ENCODE peak calls at places on chromosome 10, in five cellular contexts. D, H, M, I and K are unnamed samples.

GRCh38 chr10:46079831-46080585 is 33.9 kb upstream of the MSMB start:
- DNase-seq in D (no peak), H (no peak), M (no peak), I (no peak), K (peak)

GRCh38 chr10:74542077-74542476 is 284.3 kb upstream of the KAT6B start:
- DNase-seq in D (no peak), H (no peak), M (no peak), I (peak), K (no peak)

GRCh38 chr10:69644658-69645295 is 14.7 kb downstream of the FAM241B start:
- DNase-seq in D (peak), H (no peak), M (peak), I (peak), K (peak)

GRCh38 chr10:61271127-61271780 is 181.9 kb downstream of the TMEM26 start:
- DNase-seq in D (no peak), H (no peak), M (no peak), I (peak), K (no peak)

GRCh38 chr10:12355384-12355783 is 6.0 kb downstream of the CAMK1D start:
- DNase-seq in D (no peak), H (no peak), M (peak), I (no peak), K (no peak)

GRCh38 chr10:112898540-112899395 is 51.3 kb upstream of the TCF7L2 start:
- DNase-seq in D (no peak), H (no peak), M (no peak), I (peak), K (no peak)

GRCh38 chr10:62058896-62059423 is 157.5 kb downstream of the ARID5B start:
- DNase-seq in D (no peak), H (no peak), M (no peak), I (no peak), K (no peak)

GRCh38 chr10:117186832-117187615 is 10.3 kb upstream of the KCNK18 start:
- DNase-seq in D (no peak), H (no peak), M (no peak), I (no peak), K (no peak)

GRCh38 chr10:784377-784758 is 94.9 kb upstream of the DIP2C start:
- DNase-seq in D (no peak), H (peak), M (peak), I (no peak), K (peak)

GRCh38 chr10:23314835-23315239 is 29.8 kb downstream of the C10orf67 start:
- DNase-seq in D (no peak), H (no peak), M (peak), I (peak), K (peak)

GRCh38 chr10:71068811-71069411 is 143.5 kb upstream of the UNC5B start:
- DNase-seq in D (no peak), H (peak), M (no peak), I (no peak), K (no peak)

GRCh38 chr10:93063217-93063976 is 2.8 kb downstream of the CYP26C1 start:
- DNase-seq in D (no peak), H (no peak), M (peak), I (no peak), K (no peak)

GRCh38 chr10:26698909-26699308 is 1.4 kb downstream of the PDSS1 start:
- DNase-seq in D (no peak), H (no peak), M (no peak), I (no peak), K (no peak)

GRCh38 chr10:4344544-4344994 is 481.4 kb upstream of the AKR1E2 start:
- DNase-seq in D (no peak), H (peak), M (no peak), I (peak), K (no peak)

GRCh38 chr10:125291841-125292240 is 131.5 kb upstream of the CTBP2 start:
- DNase-seq in D (no peak), H (no peak), M (no peak), I (no peak), K (no peak)

GRCh38 chr10:131429942-131430341 is 118.4 kb upstream of the TCERG1L start:
- DNase-seq in D (no peak), H (peak), M (no peak), I (no peak), K (no peak)